ENCODE peak calls at places on chromosomes 1 and 21, in seven cellular contexts. Y, B, I, K, X, N and O are unnamed samples.

GRCh38 chr1:22133247-22133927 is 9.5 kb downstream of the WNT4 start:
- DNase-seq in Y (no peak), B (no peak), I (no peak), K (no peak), X (no peak), N (peak; percentile 29), O (no peak)

GRCh38 chr1:210310562-210310961 is 18.1 kb upstream of the HHAT start:
- DNase-seq in Y (no peak), B (no peak), I (no peak), K (no peak), X (no peak), N (no peak), O (no peak)

GRCh38 chr1:240188139-240188538 is 96.5 kb downstream of the FMN2 start:
- DNase-seq in Y (no peak), B (no peak), I (no peak), K (no peak), X (no peak), N (no peak), O (no peak)

GRCh38 chr1:170096806-170097340 is 22.4 kb upstream of the KIFAP3 start:
- DNase-seq in Y (no peak), B (no peak), I (no peak), K (no peak), X (no peak), N (no peak), O (no peak)

GRCh38 chr1:169193191-169193850 is 86.8 kb downstream of the ATP1B1 start:
- DNase-seq in Y (peak; percentile 44), B (no peak), I (no peak), K (no peak), X (no peak), N (no peak), O (no peak)

GRCh38 chr1:175193339-175193950 is 869 bp upstream of the KIAA0040 start:
- DNase-seq in Y (no peak), B (no peak), I (peak; percentile 8), K (no peak), X (no peak), N (no peak), O (no peak)

GRCh38 chr1:211735208-211736170 is 60.1 kb upstream of the NEK2 start:
- DNase-seq in Y (peak; percentile 87), B (no peak), I (peak; percentile 45), K (no peak), X (no peak), N (no peak), O (no peak)

GRCh38 chr1:44146536-44147361 is 5.3 kb upstream of the KLF18 start:
- DNase-seq in Y (no peak), B (no peak), I (no peak), K (no peak), X (no peak), N (no peak), O (no peak)

GRCh38 chr1:102978874-102979273 is 129.4 kb downstream of the COL11A1 start:
- DNase-seq in Y (no peak), B (no peak), I (no peak), K (no peak), X (no peak), N (no peak), O (no peak)

GRCh38 chr1:160097911-160098851 is at the start of gene IGSF8:
- DNase-seq in Y (peak; percentile 93), B (peak; percentile 86), I (peak; percentile 87), K (peak; percentile 86), X (peak; percentile 90), N (peak; percentile 84), O (peak; percentile 97)

GRCh38 chr1:70717211-70717610 is 306.1 kb downstream of the CTH start:
- DNase-seq in Y (no peak), B (no peak), I (no peak), K (no peak), X (no peak), N (no peak), O (no peak)

GRCh38 chr1:50658421-50659076 is 235.3 kb upstream of the DMRTA2 start:
- DNase-seq in Y (peak; percentile 64), B (no peak), I (no peak), K (no peak), X (no peak), N (no peak), O (no peak)

GRCh38 chr1:164155337-164155850 is 403.6 kb upstream of the PBX1 start:
- DNase-seq in Y (peak; percentile 1), B (no peak), I (no peak), K (no peak), X (no peak), N (no peak), O (no peak)

GRCh38 chr21:45948576-45949141 is 32.9 kb upstream of the COL6A1 start:
- DNase-seq in Y (no peak), B (no peak), I (no peak), K (no peak), X (no peak), N (no peak), O (no peak)

GRCh38 chr1:1290238-1290731 is 10.0 kb downstream of the SCNN1D start:
- DNase-seq in Y (peak; percentile 52), B (no peak), I (peak; percentile 43), K (peak; percentile 75), X (peak; percentile 66), N (peak; percentile 77), O (no peak)

GRCh38 chr1:65572701-65573421 is 152.4 kb downstream of the LEPR start:
- DNase-seq in Y (no peak), B (no peak), I (no peak), K (no peak), X (no peak), N (no peak), O (no peak)

GRCh38 chr1:85451236-85451830 is 13.6 kb downstream of the DDAH1 start:
- DNase-seq in Y (no peak), B (no peak), I (no peak), K (no peak), X (no peak), N (no peak), O (no peak)

GRCh38 chr1:233394860-233395717 is 67.6 kb downstream of the MAP3K21 start:
- DNase-seq in Y (peak; percentile 82), B (peak; percentile 82), I (peak; percentile 59), K (no peak), X (no peak), N (peak; percentile 21), O (no peak)

GRCh38 chr1:229129306-229130027 is 141.4 kb upstream of the RAB4A start:
- DNase-seq in Y (no peak), B (no peak), I (no peak), K (no peak), X (no peak), N (no peak), O (no peak)

GRCh38 chr1:26278835-26279597 is 870 bp upstream of the SH3BGRL3 start:
- DNase-seq in Y (peak; percentile 75), B (no peak), I (peak; percentile 84), K (peak; percentile 34), X (no peak), N (no peak), O (peak; percentile 87)

GRCh38 chr1:55803429-55803828 is 588.3 kb upstream of the USP24 start:
- DNase-seq in Y (no peak), B (no peak), I (no peak), K (no peak), X (no peak), N (no peak), O (no peak)

GRCh38 chr1:85850238-85850637 is 142.0 kb upstream of the ZNHIT6 start:
- DNase-seq in Y (peak; percentile 83), B (no peak), I (no peak), K (no peak), X (no peak), N (peak; percentile 8), O (no peak)

GRCh38 chr1:234515821-234516241 is 36.9 kb upstream of the TARBP1 start:
- DNase-seq in Y (peak; percentile 45), B (no peak), I (peak; percentile 50), K (no peak), X (no peak), N (no peak), O (no peak)

GRCh38 chr1:26998319-26999300 is 5.1 kb downstream of the TRNP1 start:
- DNase-seq in Y (peak; percentile 53), B (no peak), I (no peak), K (no peak), X (no peak), N (no peak), O (no peak)

GRCh38 chr21:37749132-37749531 is 167.1 kb downstream of the KCNJ6 start:
- DNase-seq in Y (no peak), B (no peak), I (no peak), K (no peak), X (no peak), N (no peak), O (no peak)

GRCh38 chr1:173355281-173356031 is 121.7 kb upstream of the PRDX6 start:
- DNase-seq in Y (no peak), B (no peak), I (no peak), K (no peak), X (no peak), N (no peak), O (no peak)

GRCh38 chr1:213983589-213984386 is 4.0 kb upstream of the PROX1 start:
- DNase-seq in Y (no peak), B (peak; percentile 43), I (no peak), K (no peak), X (no peak), N (peak; percentile 44), O (no peak)

GRCh38 chr1:228285661-228286504 is 78.0 kb downstream of the OBSCN start:
- DNase-seq in Y (no peak), B (no peak), I (no peak), K (peak; percentile 9), X (no peak), N (no peak), O (no peak)

GRCh38 chr1:20119351-20119750 is at the start of gene PLA2G2D:
- DNase-seq in Y (no peak), B (no peak), I (no peak), K (no peak), X (no peak), N (no peak), O (no peak)

GRCh38 chr1:169414927-169415326 is 12.3 kb downstream of the CCDC181 start:
- DNase-seq in Y (no peak), B (no peak), I (no peak), K (no peak), X (no peak), N (no peak), O (no peak)

GRCh38 chr1:245671349-245671748 is 516.6 kb downstream of the KIF26B start:
- DNase-seq in Y (no peak), B (no peak), I (no peak), K (no peak), X (no peak), N (no peak), O (no peak)

GRCh38 chr1:47875831-47876586 is 121.2 kb downstream of the TRABD2B start:
- DNase-seq in Y (no peak), B (peak; percentile 43), I (no peak), K (no peak), X (no peak), N (peak; percentile 82), O (no peak)

GRCh38 chr21:40490408-40490807 is 356.6 kb downstream of the DSCAM start:
- DNase-seq in Y (no peak), B (no peak), I (no peak), K (no peak), X (no peak), N (no peak), O (no peak)

GRCh38 chr21:38661296-38662223 is 144.2 kb upstream of the ETS2 start:
- DNase-seq in Y (peak; percentile 85), B (no peak), I (peak; percentile 66), K (no peak), X (no peak), N (no peak), O (peak; percentile 80)

GRCh38 chr1:46749403-46749802 is 30.5 kb upstream of the EFCAB14 start:
- DNase-seq in Y (no peak), B (no peak), I (no peak), K (no peak), X (no peak), N (no peak), O (no peak)

GRCh38 chr1:119711804-119712341 is at the start of gene PHGDH:
- DNase-seq in Y (peak; percentile 96), B (peak; percentile 86), I (peak; percentile 91), K (peak; percentile 62), X (peak; percentile 36), N (peak; percentile 77), O (peak; percentile 86)

GRCh38 chr1:199811163-199811562 is 216.3 kb upstream of the NR5A2 start:
- DNase-seq in Y (no peak), B (no peak), I (peak; percentile 10), K (no peak), X (no peak), N (no peak), O (no peak)

GRCh38 chr1:4083171-4084052 is 183.3 kb upstream of the C1orf174 start:
- DNase-seq in Y (no peak), B (no peak), I (no peak), K (no peak), X (no peak), N (no peak), O (no peak)